ENCODE peak calls at places on chromosomes 4 and X, in five cellular contexts. J is GM23338, H is mammary epithelial cell, Z is NB4, Q is aorta. G is an unnamed sample.

GRCh38 chrX:103722505-103722904 is 11.8 kb downstream of the TMEM31 start:
- DNase-seq in Z (no peak), Q (no peak), J (no peak), H (peak; percentile 15), G (no peak)

GRCh38 chr4:140740422-140740821 is 15.8 kb downstream of the TBC1D9 start:
- DNase-seq in Z (no peak), J (no peak), Q (no peak), H (no peak), G (no peak)

GRCh38 chr4:53653484-53654053 is 62.3 kb upstream of the LNX1 start:
- DNase-seq in Z (peak; percentile 29), J (no peak), H (peak; percentile 12), Q (no peak), G (no peak)

GRCh38 chr4:114383721-114384120 is 214.9 kb upstream of the UGT8 start:
- DNase-seq in Q (peak; percentile 56), H (peak; percentile 83), J (no peak), Z (no peak), G (no peak)

GRCh38 chr4:143403551-143403816 is 66.8 kb downstream of the GAB1 start:
- DNase-seq in H (no peak), Z (no peak), Q (no peak), J (no peak), G (no peak)

GRCh38 chr4:10623241-10623640 is 61.3 kb downstream of the CLNK start:
- DNase-seq in H (peak; percentile 10), Q (no peak), Z (no peak), J (no peak), G (no peak)

GRCh38 chrX:134580947-134581346 is 77.3 kb downstream of the PLAC1 start:
- DNase-seq in Z (no peak), H (no peak), J (no peak), Q (no peak), G (no peak)

GRCh38 chr4:152090543-152090942 is 329.7 kb upstream of the GATB start:
- DNase-seq in J (no peak), Z (peak; percentile 34), H (no peak), Q (no peak), G (peak; percentile 66)

GRCh38 chr4:39083164-39083563 is 21.1 kb downstream of the KLHL5 start:
- DNase-seq in Z (no peak), Q (no peak), H (peak; percentile 83), J (no peak), G (no peak)

GRCh38 chr4:165505991-165506779 is 127.4 kb downstream of the CPE start:
- DNase-seq in H (peak; percentile 52), J (no peak), Z (no peak), Q (no peak), G (no peak)

GRCh38 chr4:53515076-53515475 is 76.2 kb downstream of the LNX1 start:
- DNase-seq in H (no peak), J (no peak), Q (no peak), Z (no peak), G (no peak)

GRCh38 chr4:153530284-153530995 is 64.3 kb downstream of the TMEM131L start:
- DNase-seq in Z (no peak), Q (no peak), J (no peak), H (no peak), G (peak; percentile 60)

GRCh38 chr4:2685541-2685940 is 70.6 kb downstream of the TNIP2 start:
- DNase-seq in J (no peak), Q (no peak), H (no peak), Z (no peak), G (no peak)

GRCh38 chr4:105472871-105473339 is 957 bp downstream of the PPA2 start:
- DNase-seq in Z (no peak), Q (peak; percentile 46), J (no peak), H (no peak), G (no peak)

GRCh38 chr4:99473131-99473530 is 37.7 kb upstream of the C4orf17 start:
- DNase-seq in J (no peak), Q (no peak), Z (no peak), H (peak; percentile 86), G (no peak)

GRCh38 chr4:3291969-3292570 is 751 bp upstream of the RGS12 start:
- DNase-seq in Z (peak; percentile 74), H (peak; percentile 66), J (peak; percentile 57), Q (peak; percentile 76), G (no peak)

GRCh38 chrX:6456196-6456595 is 78.7 kb downstream of the VCX3A start:
- DNase-seq in H (no peak), J (peak; percentile 6), Q (no peak), Z (no peak), G (no peak)

GRCh38 chr4:143616771-143617170 is 83.7 kb downstream of the FREM3 start:
- DNase-seq in H (peak; percentile 84), Z (peak; percentile 67), Q (no peak), J (no peak), G (peak; percentile 58)

GRCh38 chrX:78375894-78376293 is 48.5 kb upstream of the CYSLTR1 start:
- DNase-seq in Z (peak; percentile 83), H (peak; percentile 63), Q (no peak), J (peak; percentile 1), G (peak; percentile 24)

GRCh38 chr4:8468746-8469535 is 28.4 kb downstream of the TRMT44 start:
- DNase-seq in Q (peak; percentile 76), Z (peak; percentile 79), H (peak; percentile 39), J (peak; percentile 88), G (peak; percentile 35)

GRCh38 chrX:9942086-9942485 is 25.1 kb upstream of the CLDN34 start:
- DNase-seq in Z (peak; percentile 81), H (no peak), J (no peak), Q (no peak), G (peak; percentile 79)

GRCh38 chr4:146098978-146099377 is 76.5 kb upstream of the LSM6 start:
- DNase-seq in Q (no peak), Z (no peak), H (no peak), J (no peak), G (no peak)

GRCh38 chr4:146107587-146107986 is 67.9 kb upstream of the LSM6 start:
- DNase-seq in H (no peak), J (no peak), Q (no peak), Z (no peak), G (no peak)

GRCh38 chr4:146105464-146105863 is 70.1 kb upstream of the LSM6 start:
- DNase-seq in Q (no peak), H (no peak), Z (no peak), J (no peak), G (no peak)

GRCh38 chr4:146099585-146099984 is 75.9 kb upstream of the LSM6 start:
- DNase-seq in Q (no peak), J (no peak), H (no peak), Z (no peak), G (no peak)

DNA sequence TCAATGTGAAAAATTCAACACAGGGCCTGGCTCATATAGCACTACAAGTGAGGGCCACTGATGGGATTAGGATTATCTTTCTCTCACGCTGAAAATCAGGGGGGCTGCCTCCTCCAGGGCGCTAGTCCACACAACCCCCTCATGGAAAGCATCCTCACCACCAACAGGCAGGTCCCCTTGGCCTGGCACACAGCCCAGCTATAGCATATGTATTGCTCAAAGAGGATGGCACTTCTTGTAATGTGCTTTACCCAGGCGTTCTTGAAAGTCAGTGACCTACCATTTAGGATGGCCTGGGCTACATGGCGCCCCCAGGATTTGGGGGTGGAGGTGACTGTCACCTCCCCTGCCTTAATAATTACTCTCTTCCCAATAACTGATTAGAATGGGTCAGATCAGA is 71.0 kb upstream of the LSM6 start:
- DNase-seq in J (no peak), Q (no peak), Z (no peak), H (no peak), G (no peak)
- H3K4me3 ChIP-seq in J (no peak overlapping the region), Q (no peak overlapping the region), Z (no peak overlapping the region), H (no peak overlapping the region), G (no peak overlapping the region)

GRCh38 chr4:147539959-147540358 is 59.1 kb downstream of the EDNRA start:
- DNase-seq in J (no peak), Z (no peak), H (no peak), Q (no peak), G (no peak)
- H3K4me3 ChIP-seq in J (no peak overlapping the region), Z (no peak overlapping the region), H (no peak overlapping the region), Q (no peak overlapping the region), G (no peak overlapping the region)

GRCh38 chr4:74096265-74096980 is 2.6 kb downstream of the CXCL2 start:
- DNase-seq in H (peak; percentile 71), J (no peak), Z (no peak), Q (no peak), G (no peak)
- H3K4me3 ChIP-seq in H (no peak overlapping the region), J (no peak overlapping the region), Z (no peak overlapping the region), Q (no peak overlapping the region), G (no peak overlapping the region)

GRCh38 chr4:25076625-25077413 is 46.1 kb upstream of the LGI2 start:
- DNase-seq in Z (no peak), H (no peak), Q (no peak), J (no peak), G (no peak)
- H3K4me3 ChIP-seq in Z (no peak overlapping the region), H (no peak overlapping the region), Q (no peak overlapping the region), J (no peak overlapping the region), G (no peak overlapping the region)

GRCh38 chr4:83216856-83217683 is 67.5 kb downstream of the COQ2 start:
- DNase-seq in H (no peak), Z (no peak), J (no peak), Q (no peak), G (no peak)
- H3K4me3 ChIP-seq in H (no peak overlapping the region), Z (no peak overlapping the region), J (no peak overlapping the region), Q (no peak overlapping the region), G (peak overlapping the region; percentile 6)

GRCh38 chrX:120000490-120001246 is 57.1 kb upstream of the NKAP start:
- DNase-seq in H (no peak), Z (no peak), J (peak; percentile 35), Q (no peak), G (no peak)

GRCh38 chrX:119999087-119999634 is 55.6 kb upstream of the NKAP start:
- DNase-seq in H (no peak), J (peak; percentile 55), Q (no peak), Z (no peak), G (no peak)

GRCh38 chrX:119997570-119997969 is 54.0 kb upstream of the NKAP start:
- DNase-seq in J (no peak), H (no peak), Z (no peak), Q (no peak), G (no peak)

GRCh38 chrX:119996600-119997524 is 53.3 kb upstream of the NKAP start:
- DNase-seq in Z (no peak), Q (no peak), H (no peak), J (no peak), G (no peak)

DNA sequence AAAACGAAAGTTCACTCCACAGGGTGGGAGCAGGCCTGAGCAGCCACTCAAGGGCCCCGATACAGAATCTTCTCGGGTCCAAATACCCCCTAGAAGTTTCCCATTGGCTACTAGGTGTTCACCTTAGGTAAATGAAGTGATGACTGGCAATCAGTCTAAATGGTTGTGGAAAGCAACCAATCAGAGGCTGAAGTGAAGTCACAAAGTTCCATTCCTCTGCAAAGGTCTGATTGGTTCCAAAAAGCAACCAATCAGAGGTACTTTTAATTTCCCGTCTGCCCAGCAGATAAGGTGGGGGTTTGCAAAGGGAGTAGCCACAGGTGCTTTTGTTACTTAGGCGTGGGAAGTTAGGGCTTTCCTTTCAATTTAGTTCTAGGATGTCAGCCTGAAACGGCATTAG is 58.2 kb upstream of the NKAP start:
- DNase-seq in Q (no peak), J (peak; percentile 62), H (no peak), Z (no peak), G (peak; percentile 0)
- H3K4me3 ChIP-seq in Q (no peak overlapping the region), J (peak overlapping the region; percentile 48), H (no peak overlapping the region), Z (no peak overlapping the region), G (no peak overlapping the region)

G was measured in Jurkat, Clone E6-1.